ENCODE peak calls at places on chromosomes 3 and 15, in six cellular contexts. Q is Peyer's patch, C is right lobe of liver, I is heart left ventricle, F is A549, V is suprapubic skin. O is an unnamed sample.

GRCh38 chr15:70585707-70586034 is 177.7 kb downstream of the UACA start:
- DNase-seq in Q (no peak), C (peak; percentile 27), I (no peak), F (no peak), V (no peak), O (no peak)

GRCh38 chr15:55627730-55628368 is 39.7 kb upstream of the PYGO1 start:
- DNase-seq in Q (no peak), C (no peak), I (no peak), F (peak; percentile 89), V (peak; percentile 67), O (no peak)

GRCh38 chr3:44355634-44356033 is 17.1 kb downstream of the TCAIM start:
- DNase-seq in Q (no peak), C (no peak), I (no peak), F (no peak), V (no peak), O (no peak)

GRCh38 chr3:50028336-50028735 is 60.4 kb upstream of the RBM5 start:
- DNase-seq in Q (no peak), C (no peak), I (no peak), F (no peak), V (no peak), O (no peak)

GRCh38 chr15:39642011-39642640 is 61.2 kb downstream of the THBS1 start:
- DNase-seq in Q (no peak), C (no peak), I (no peak), F (no peak), V (no peak), O (no peak)

GRCh38 chr15:48309740-48310139 is 21.5 kb upstream of the DUT start:
- DNase-seq in Q (no peak), C (no peak), I (no peak), F (no peak), V (no peak), O (no peak)

GRCh38 chr3:195566797-195567196 is 16.9 kb downstream of the APOD start:
- DNase-seq in Q (no peak), C (no peak), I (no peak), F (no peak), V (no peak), O (no peak)

GRCh38 chr3:152524198-152525140 is 255.7 kb downstream of the MBNL1 start:
- DNase-seq in Q (no peak), C (no peak), I (no peak), F (no peak), V (no peak), O (peak; percentile 93)

GRCh38 chr15:82709421-82710207 is at the start of gene AP3B2:
- DNase-seq in Q (peak; percentile 74), C (no peak), I (peak; percentile 51), F (peak; percentile 86), V (peak; percentile 74), O (no peak)
- TF ChIP-seq POLR2A in Q (no peak), C (no peak), I (no peak), F (peak; percentile 23), V (no peak), O (no peak)

GRCh38 chr3:29763115-29763514 is 482.2 kb downstream of the RBMS3 start:
- DNase-seq in Q (no peak), C (no peak), I (no peak), F (no peak), V (no peak), O (no peak)
- H3K4me1 ChIP-seq in Q (no peaks in the 10 kb centered on the region), C (no peaks in the 10 kb centered on the region), I (peaks cover 46% of the 10 kb centered on the region), F (peaks cover 36% of the 10 kb centered on the region), V (peaks cover 37% of the 10 kb centered on the region), O (no peaks in the 10 kb centered on the region)

GRCh38 chr15:31325432-31325975 is 1.1 kb upstream of the KLF13 start:
- DNase-seq in Q (peak; percentile 84), C (peak; percentile 76), I (peak; percentile 80), F (peak; percentile 43), V (peak; percentile 90), O (peak; percentile 69)

GRCh38 chr15:31325976-31326728 is 483 bp upstream of the KLF13 start:
- DNase-seq in Q (peak; percentile 100), C (peak; percentile 100), I (peak; percentile 95), F (peak; percentile 98), V (peak; percentile 99), O (peak; percentile 99)

GRCh38 chr15:31327674-31328424 is 1.2 kb downstream of the KLF13 start:
- DNase-seq in Q (peak; percentile 90), C (peak; percentile 88), I (peak; percentile 53), F (peak; percentile 38), V (peak; percentile 87), O (no peak)

GRCh38 chr15:31328425-31328998 is 1.9 kb downstream of the KLF13 start:
- DNase-seq in Q (no peak), C (no peak), I (no peak), F (peak; percentile 52), V (no peak), O (no peak)

GRCh38 chr15:31326729-31327673 is at the start of gene KLF13:
- DNase-seq in Q (peak; percentile 89), C (no peak), I (no peak), F (peak; percentile 54), V (peak; percentile 88), O (no peak)
- TF ChIP-seq POLR2A in Q (no peak), C (peak; percentile 60), I (peak; percentile 50), F (peak; percentile 89), V (peak; percentile 61), O (peak; percentile 66)

DNA sequence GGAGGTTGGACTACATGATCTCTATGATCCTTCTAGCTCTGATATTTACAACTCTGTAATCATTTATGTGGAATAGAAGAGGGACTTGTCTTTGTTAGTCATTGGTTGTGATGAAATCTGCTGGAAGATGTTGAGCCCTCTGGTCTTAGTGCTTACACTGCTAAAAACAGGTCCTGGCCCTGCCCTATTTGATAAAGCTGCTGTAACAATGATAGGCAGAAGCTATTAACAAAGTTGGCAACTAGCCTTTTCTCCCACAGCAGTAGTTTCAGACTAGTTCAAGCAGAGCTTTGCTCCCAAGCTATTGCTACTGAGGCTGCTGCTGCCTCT is 139.9 kb downstream of the RBPMS2 start:
- DNase-seq in Q (no peak), C (peak; percentile 65), I (peak; percentile 34), F (no peak), V (no peak), O (peak; percentile 34)
- H3K4me1 ChIP-seq in Q (peaks cover 16% of the 10 kb centered on the region), C (no peaks in the 10 kb centered on the region), I (peaks cover 43% of the 10 kb centered on the region), F (peaks cover 41% of the 10 kb centered on the region), V (peaks cover 42% of the 10 kb centered on the region), O (peaks cover 57% of the 10 kb centered on the region)

GRCh38 chr15:52294881-52295420 is 653 bp downstream of the MYO5C start:
- DNase-seq in Q (peak; percentile 53), C (no peak), I (no peak), F (peak; percentile 21), V (no peak), O (no peak)

GRCh38 chr15:52291204-52291603 is 4.4 kb downstream of the MYO5C start:
- DNase-seq in Q (no peak), C (no peak), I (no peak), F (no peak), V (no peak), O (no peak)

GRCh38 chr15:52290800-52291199 is 4.8 kb downstream of the MYO5C start:
- DNase-seq in Q (no peak), C (no peak), I (no peak), F (no peak), V (no peak), O (no peak)

GRCh38 chr15:52292780-52293392 is 2.7 kb downstream of the MYO5C start:
- DNase-seq in Q (no peak), C (no peak), I (no peak), F (no peak), V (no peak), O (no peak)

DNA sequence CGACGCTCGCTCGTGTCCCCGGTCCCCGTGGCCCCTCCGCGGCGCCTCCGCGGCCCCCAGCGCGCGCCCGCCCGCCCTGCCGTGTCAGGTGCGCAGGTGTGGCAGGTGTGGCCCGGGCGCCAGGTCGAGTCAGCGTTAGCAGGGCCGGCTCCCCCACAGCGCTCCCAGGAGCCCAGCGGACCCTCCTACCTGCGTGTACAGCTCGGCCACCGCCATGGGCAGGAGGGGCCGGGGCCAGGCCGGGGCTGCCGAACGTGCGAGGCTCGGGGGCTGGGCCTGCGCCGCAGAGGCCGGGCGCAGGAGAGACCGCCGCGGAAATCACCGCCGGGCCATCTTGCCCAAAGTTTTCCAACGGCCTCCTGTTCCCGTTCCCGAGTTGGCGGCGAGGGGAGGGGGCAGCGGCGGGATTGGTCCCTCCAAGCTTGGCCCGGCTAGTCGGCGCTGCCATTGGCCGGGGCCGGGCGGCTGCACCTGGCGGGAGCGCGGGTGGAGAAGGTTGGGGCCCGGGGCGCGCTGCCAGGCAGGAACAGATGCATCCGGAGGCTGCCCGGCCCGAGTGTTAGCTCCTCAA is at the start of gene MYO5C:
- DNase-seq in Q (peak; percentile 90), C (peak; percentile 91), I (peak; percentile 78), F (peak; percentile 86), V (peak; percentile 83), O (peak; percentile 32)
- TF ChIP-seq POLR2A in Q (peak; percentile 60), C (peak; percentile 67), I (no peak), F (no peak), V (no peak), O (peak; percentile 23)

DNA sequence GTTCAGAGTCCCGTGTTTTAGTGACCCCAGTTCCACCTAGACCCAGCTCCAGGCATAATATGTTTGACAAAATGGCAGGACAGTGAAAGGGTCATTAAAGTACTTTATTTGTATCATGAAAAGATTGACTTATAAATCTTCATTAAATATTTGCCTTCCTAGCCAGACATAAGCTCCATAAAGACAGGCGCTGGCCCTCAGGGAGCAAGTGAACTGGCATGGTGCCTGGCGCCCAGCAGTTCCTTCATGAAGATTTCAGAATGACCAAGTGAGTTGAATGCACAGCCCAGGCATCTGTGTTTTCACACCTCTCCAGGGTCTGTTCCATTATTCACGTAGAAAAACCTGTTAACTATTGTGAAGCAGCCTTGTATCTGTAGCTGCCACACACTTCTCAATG is 166.2 kb downstream of the GAP43 start:
- DNase-seq in Q (no peak), C (no peak), I (no peak), F (no peak), V (no peak), O (no peak)
- H3K4me1 ChIP-seq in Q (no peaks in the 10 kb centered on the region), C (no peaks in the 10 kb centered on the region), I (peaks cover 10% of the 10 kb centered on the region), F (peaks cover 60% of the 10 kb centered on the region), V (peaks cover 8% of the 10 kb centered on the region), O (peaks cover 15% of the 10 kb centered on the region)

GRCh38 chr3:42061711-42062408 is 29.3 kb upstream of the TRAK1 start:
- DNase-seq in Q (no peak), C (no peak), I (peak; percentile 92), F (peak; percentile 76), V (peak; percentile 89), O (peak; percentile 63)
- TF ChIP-seq POLR2A in Q (no peak), C (no peak), I (no peak), F (no peak), V (no peak), O (peak; percentile 19)

GRCh38 chr3:124780767-124781485 is 50.7 kb downstream of the UMPS start:
- DNase-seq in Q (no peak), C (peak; percentile 75), I (peak; percentile 92), F (no peak), V (peak; percentile 87), O (peak; percentile 60)

GRCh38 chr3:124778061-124778460 is 47.8 kb downstream of the UMPS start:
- DNase-seq in Q (no peak), C (no peak), I (peak; percentile 7), F (no peak), V (no peak), O (no peak)

GRCh38 chr3:124780356-124780755 is 50.1 kb downstream of the UMPS start:
- DNase-seq in Q (no peak), C (no peak), I (peak; percentile 86), F (no peak), V (peak; percentile 87), O (peak; percentile 73)

GRCh38 chr3:124779116-124779515 is 48.9 kb downstream of the UMPS start:
- DNase-seq in Q (no peak), C (no peak), I (no peak), F (no peak), V (no peak), O (no peak)

GRCh38 chr3:124779751-124780191 is 49.5 kb downstream of the UMPS start:
- DNase-seq in Q (no peak), C (no peak), I (no peak), F (no peak), V (no peak), O (no peak)
- H3K4me1 ChIP-seq in Q (no peaks in the 10 kb centered on the region), C (no peaks in the 10 kb centered on the region), I (peaks cover 99% of the 10 kb centered on the region), F (peaks cover 51% of the 10 kb centered on the region), V (peaks cover 57% of the 10 kb centered on the region), O (no peaks in the 10 kb centered on the region)

O was measured in tibial nerve.